ENCODE peak calls at places on chromosomes 11 and 22, in seven cellular contexts. M is K562, S is HCT116, D is HepG2, F is GM12878, P is SK-N-SH, V is H1. I is an unnamed sample.

GRCh38 chr22:42440728-42441127 is 8.5 kb upstream of the NFAM1 start:
- DNase-seq in M (no peak), S (no peak), D (no peak), F (no peak), P (no peak), V (no peak), I (no peak)

GRCh38 chr11:86811637-86812321 is 11.4 kb downstream of the PRSS23 start:
- DNase-seq in M (no peak), S (peak), D (no peak), F (no peak), P (no peak), V (no peak), I (no peak)

GRCh38 chr11:19954899-19955298 is 205.4 kb downstream of the DBX1 start:
- DNase-seq in M (no peak), S (no peak), D (peak), F (no peak), P (no peak), V (no peak), I (no peak)

GRCh38 chr11:116226731-116227130 is 546.1 kb downstream of the BUD13 start:
- DNase-seq in M (no peak), S (no peak), D (no peak), F (no peak), P (no peak), V (no peak), I (no peak)

GRCh38 chr11:108669711-108670110 is 4.8 kb downstream of the DDX10 start:
- DNase-seq in M (no peak), S (no peak), D (no peak), F (no peak), P (no peak), V (no peak), I (no peak)

GRCh38 chr11:10181811-10182210 is 112.2 kb downstream of the SBF2 start:
- DNase-seq in M (no peak), S (peak), D (peak), F (no peak), P (peak), V (no peak), I (peak)

GRCh38 chr11:67301951-67302516 is 1.3 kb upstream of the SSH3 start:
- DNase-seq in M (no peak), S (no peak), D (no peak), F (no peak), P (no peak), V (no peak), I (no peak)

GRCh38 chr11:130102457-130103249 is 33.0 kb downstream of the APLP2 start:
- DNase-seq in M (no peak), S (no peak), D (no peak), F (no peak), P (no peak), V (no peak), I (no peak)

GRCh38 chr11:62716206-62716605 is 8.7 kb downstream of the GNG3 start:
- DNase-seq in M (no peak), S (no peak), D (no peak), F (no peak), P (no peak), V (no peak), I (no peak)

GRCh38 chr11:12689029-12689755 is 15.0 kb downstream of the TEAD1 start:
- DNase-seq in M (no peak), S (no peak), D (no peak), F (no peak), P (no peak), V (no peak), I (no peak)

GRCh38 chr11:75237050-75237449 is 3.5 kb upstream of the TPBGL start:
- DNase-seq in M (no peak), S (no peak), D (no peak), F (no peak), P (no peak), V (no peak), I (no peak)

GRCh38 chr11:43397251-43397650 is 38.5 kb downstream of the TTC17 start:
- DNase-seq in M (no peak), S (no peak), D (no peak), F (no peak), P (no peak), V (no peak), I (no peak)
- TF ChIP-seq POLR2AphosphoS5 in M (no peak), S (no peak), D (no peak), F (no peak), P (no peak), V (no peak), I (no peak)

GRCh38 chr22:20964799-20965103 is 2.3 kb upstream of the AIFM3 start:
- DNase-seq in M (no peak), S (no peak), D (no peak), F (no peak), P (no peak), V (no peak), I (no peak)

GRCh38 chr22:20960609-20961008 is 6.4 kb upstream of the AIFM3 start:
- DNase-seq in M (no peak), S (no peak), D (no peak), F (no peak), P (no peak), V (no peak), I (no peak)

GRCh38 chr22:20963201-20964052 is 3.6 kb upstream of the AIFM3 start:
- DNase-seq in M (no peak), S (no peak), D (peak), F (no peak), P (peak), V (no peak), I (no peak)

GRCh38 chr22:20964090-20964798 is 2.8 kb upstream of the AIFM3 start:
- DNase-seq in M (no peak), S (no peak), D (no peak), F (no peak), P (peak), V (no peak), I (no peak)

GRCh38 chr22:20962491-20962945 is 4.5 kb upstream of the AIFM3 start:
- DNase-seq in M (no peak), S (no peak), D (no peak), F (no peak), P (no peak), V (no peak), I (no peak)
- TF ChIP-seq SIN3A in M (no peak), S (no peak), D (no peak), F (no peak), P (no peak), V (no peak), I (no peak)

GRCh38 chr11:46050065-46050464 is 71.2 kb downstream of the PHF21A start:
- DNase-seq in M (no peak), S (peak), D (peak), F (no peak), P (no peak), V (peak), I (no peak)
- TF ChIP-seq POLR2AphosphoS5 in M (no peak), S (no peak), D (no peak), F (no peak), P (no peak), V (no peak), I (no peak)

GRCh38 chr11:71247551-71248250 is 4.7 kb downstream of the SHANK2 start:
- DNase-seq in M (no peak), S (no peak), D (no peak), F (no peak), P (no peak), V (no peak), I (no peak)
- TF ChIP-seq SIN3A in M (no peak), S (no peak), D (no peak), F (no peak), P (no peak), V (no peak), I (no peak)

I was measured in Panc1.